ENCODE peak calls at places on chromosomes 7 and 10, in four cellular contexts. Z is GM23338, B is HCT116, N is SK-N-SH. W is an unnamed sample.

GRCh38 chr10:70051878-70052277 is 768 bp upstream of the MACROH2A2 start:
- DNase-seq in B (no peak), N (no peak), Z (no peak), W (no peak)

GRCh38 chr10:127035827-127036226 is 130.6 kb downstream of the DOCK1 start:
- DNase-seq in Z (no peak), N (no peak), B (no peak), W (no peak)

GRCh38 chr7:31312864-31313263 is 27.7 kb downstream of the NEUROD6 start:
- DNase-seq in N (no peak), B (no peak), Z (no peak), W (no peak)

GRCh38 chr10:24681476-24682088 is 42.1 kb downstream of the ARHGAP21 start:
- DNase-seq in N (no peak), B (no peak), Z (no peak), W (no peak)

GRCh38 chr10:45375716-45376231 is 1.8 kb downstream of the ALOX5 start:
- DNase-seq in Z (no peak), N (no peak), B (no peak), W (no peak)

GRCh38 chr7:47440320-47440719 is 141.6 kb downstream of the TNS3 start:
- DNase-seq in N (no peak), B (no peak), Z (no peak), W (no peak)

GRCh38 chr7:65444899-65445823 is 71.5 kb downstream of the ZNF92 start:
- DNase-seq in B (no peak), N (no peak), Z (no peak), W (peak)

GRCh38 chr10:97687785-97688781 is 1.0 kb upstream of the AVPI1 start:
- DNase-seq in Z (peak), N (no peak), B (no peak), W (no peak)

GRCh38 chr10:2214805-2215204 is 477.5 kb upstream of the ADARB2 start:
- DNase-seq in B (no peak), N (no peak), Z (no peak), W (no peak)

GRCh38 chr10:36779238-36779846 is 346.1 kb upstream of the ANKRD30A start:
- DNase-seq in N (peak), B (no peak), Z (peak), W (no peak)

GRCh38 chr7:4706384-4707032 is 24.4 kb downstream of the FOXK1 start:
- DNase-seq in B (no peak), N (no peak), Z (peak), W (no peak)
- H3K4me3 ChIP-seq in B (no peak), N (no peak), Z (peak), W (no peak)

GRCh38 chr10:49053053-49053997 is 62.0 kb downstream of the VSTM4 start:
- DNase-seq in B (no peak), N (no peak), Z (no peak), W (peak)
- TF ChIP-seq EZH2phosphoT487 in B (no peak), N (no peak), Z (no peak), W (no peak)

GRCh38 chr10:86376852-86377796 is 10.5 kb upstream of the GRID1 start:
- DNase-seq in N (peak), Z (peak), B (peak), W (peak)
- H3K4me3 ChIP-seq in N (peak), Z (peak), B (no peak), W (peak)

GRCh38 chr7:78765985-78766729 is 687.3 kb downstream of the MAGI2 start:
- DNase-seq in Z (no peak), B (no peak), N (no peak), W (no peak)
- TF ChIP-seq EZH2phosphoT487 in Z (no peak), B (no peak), N (no peak), W (no peak)

DNA sequence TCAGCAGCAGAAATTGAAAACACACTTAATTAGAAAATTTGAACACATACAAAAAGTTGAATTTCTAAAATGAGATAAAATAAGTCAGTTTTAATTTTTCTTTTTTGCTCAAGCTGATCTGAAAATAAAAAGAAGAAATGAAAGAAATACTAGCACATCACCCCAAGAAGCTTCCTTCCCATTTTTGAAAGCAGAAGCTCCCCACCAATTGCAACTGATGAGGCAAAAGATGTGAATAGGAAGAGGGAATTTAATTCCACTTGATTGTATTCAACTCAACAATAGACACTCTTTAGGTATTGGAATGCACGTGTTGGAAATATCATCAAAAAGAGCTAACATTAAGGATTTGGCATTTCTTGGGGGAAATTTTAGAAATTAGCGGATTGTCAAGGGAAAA is 175.8 kb downstream of the TRIL start:
- DNase-seq in Z (no peak), B (no peak), N (no peak), W (no peak)
- H3K4me3 ChIP-seq in Z (no peak), B (no peak), N (no peak), W (no peak)

DNA sequence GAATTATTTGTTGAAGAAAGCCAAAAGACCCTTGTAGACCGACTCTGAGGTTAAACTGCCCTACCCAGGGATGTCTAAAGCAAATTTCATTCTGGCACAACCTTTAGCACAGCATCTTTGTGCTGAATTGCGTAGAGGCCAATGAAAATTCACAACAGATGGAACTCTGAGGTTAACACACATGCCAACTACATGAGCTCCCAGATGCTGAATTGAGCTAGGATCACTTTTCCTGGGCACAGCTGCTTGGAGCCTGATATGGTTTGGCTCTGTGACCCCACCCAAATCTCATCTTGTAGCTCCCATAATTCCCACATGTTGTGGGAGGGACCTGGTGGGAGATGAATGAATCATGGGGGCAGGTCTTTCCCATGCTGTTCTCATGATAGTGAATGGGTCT is 158.0 kb upstream of the PTN start:
- DNase-seq in Z (no peak), N (no peak), B (no peak), W (no peak)
- TF ChIP-seq EZH2phosphoT487 in Z (no peak), N (no peak), B (no peak), W (no peak)

GRCh38 chr10:110865184-110865803 is 6.4 kb upstream of the PDCD4 start:
- DNase-seq in N (no peak), B (no peak), Z (no peak), W (no peak)
- H3K4me3 ChIP-seq in N (no peak), B (no peak), Z (no peak), W (peak)

GRCh38 chr7:25032774-25033743 is 53.1 kb upstream of the OSBPL3 start:
- DNase-seq in N (no peak), B (no peak), Z (no peak), W (no peak)
- TF ChIP-seq EZH2phosphoT487 in N (no peak), B (no peak), Z (no peak), W (no peak)

W was measured in MM.1S.